ENCODE peak calls at places on chromosomes 5 and 9, in five cellular contexts. C, P, Y, Q and F are unnamed samples.

GRCh38 chr5:143148461-143149170 is 254.9 kb downstream of the NR3C1 start:
- DNase-seq in C (no peak), P (peak), Y (no peak), Q (no peak), F (no peak)

GRCh38 chr5:7015586-7016256 is 302.5 kb downstream of the TENT4A start:
- DNase-seq in C (peak), P (no peak), Y (no peak), Q (no peak), F (no peak)

GRCh38 chr9:136029556-136029955 is 65.5 kb downstream of the NACC2 start:
- DNase-seq in C (no peak), P (no peak), Y (no peak), Q (no peak), F (no peak)

GRCh38 chr5:91384671-91385430 is 1.7 kb upstream of the ARRDC3 start:
- DNase-seq in C (peak), P (peak), Y (no peak), Q (no peak), F (peak)

GRCh38 chr9:128047231-128047630 is 19.9 kb downstream of the NAIF1 start:
- DNase-seq in C (peak), P (no peak), Y (no peak), Q (no peak), F (no peak)

GRCh38 chr5:149485655-149486615 is 65.3 kb downstream of the CSNK1A1 start:
- DNase-seq in C (peak), P (no peak), Y (no peak), Q (peak), F (no peak)

GRCh38 chr5:147752033-147752432 is 30.5 kb downstream of the JAKMIP2 start:
- DNase-seq in C (no peak), P (no peak), Y (no peak), Q (no peak), F (no peak)

GRCh38 chr5:88831856-88832255 is 51.1 kb downstream of the MEF2C start:
- DNase-seq in C (no peak), P (no peak), Y (no peak), Q (no peak), F (no peak)

GRCh38 chr5:177453852-177454396 is 7.3 kb downstream of the PRR7 start:
- DNase-seq in C (no peak), P (peak), Y (no peak), Q (no peak), F (no peak)

GRCh38 chr9:123860603-123861002 is 69.3 kb downstream of the DENND1A start:
- DNase-seq in C (no peak), P (no peak), Y (no peak), Q (no peak), F (peak)

GRCh38 chr5:71744009-71744792 is 25.1 kb downstream of the CARTPT start:
- DNase-seq in C (no peak), P (no peak), Y (no peak), Q (no peak), F (no peak)

GRCh38 chr5:173594061-173594460 is 22.4 kb downstream of the BOD1 start:
- DNase-seq in C (no peak), P (no peak), Y (no peak), Q (no peak), F (no peak)

GRCh38 chr9:116175616-116176015 is 22.0 kb downstream of the PAPPA start:
- DNase-seq in C (no peak), P (no peak), Y (no peak), Q (no peak), F (no peak)

GRCh38 chr5:17272111-17272510 is 54.7 kb downstream of the BASP1 start:
- DNase-seq in C (no peak), P (no peak), Y (no peak), Q (no peak), F (no peak)

GRCh38 chr9:124897570-124898460 is 35.9 kb downstream of the ARPC5L start:
- DNase-seq in C (no peak), P (no peak), Y (no peak), Q (no peak), F (peak)

GRCh38 chr5:176736271-176736965 is 73.9 kb upstream of the UNC5A start:
- DNase-seq in C (peak), P (no peak), Y (peak), Q (no peak), F (no peak)